ENCODE peak calls at places on chromosomes 5 and 9, in seven cellular contexts. M, U, F, P, I, R and W are unnamed samples.

GRCh38 chr5:90287031-90287430 is 122.5 kb downstream of the CETN3 start:
- DNase-seq in M (no peak), U (no peak), F (no peak), P (no peak), I (no peak), R (no peak), W (no peak)

GRCh38 chr9:99778308-99778707 is 43.4 kb upstream of the NR4A3 start:
- DNase-seq in M (peak), U (no peak), F (no peak), P (no peak), I (no peak), R (no peak), W (no peak)

GRCh38 chr9:125794708-125795107 is 47.5 kb downstream of the PBX3 start:
- DNase-seq in M (no peak), U (no peak), F (no peak), P (no peak), I (no peak), R (no peak), W (no peak)

GRCh38 chr5:132272341-132273210 is 15.1 kb downstream of the PDLIM4 start:
- DNase-seq in M (peak), U (peak), F (peak), P (no peak), I (peak), R (peak), W (peak)

GRCh38 chr9:88966894-88967676 is 24.2 kb upstream of the S1PR3 start:
- DNase-seq in M (no peak), U (no peak), F (no peak), P (no peak), I (no peak), R (no peak), W (no peak)

GRCh38 chr5:166961028-166961427 is 1330.4 kb upstream of the WWC1 start:
- DNase-seq in M (no peak), U (no peak), F (no peak), P (no peak), I (no peak), R (peak), W (no peak)

GRCh38 chr9:111974092-111974681 is 77.6 kb downstream of the UGCG start:
- DNase-seq in M (peak), U (no peak), F (no peak), P (no peak), I (peak), R (no peak), W (no peak)

GRCh38 chr9:84271887-84272556 is 68.5 kb downstream of the SLC28A3 start:
- DNase-seq in M (peak), U (no peak), F (no peak), P (no peak), I (no peak), R (no peak), W (no peak)

GRCh38 chr5:85108471-85108870 is 723.8 kb upstream of the EDIL3 start:
- DNase-seq in M (no peak), U (no peak), F (no peak), P (no peak), I (no peak), R (no peak), W (no peak)

GRCh38 chr5:136364307-136364706 is 1.0 kb downstream of the TRPC7 start:
- DNase-seq in M (no peak), U (no peak), F (no peak), P (no peak), I (no peak), R (peak), W (no peak)

GRCh38 chr5:138604176-138604785 is 29.1 kb upstream of the HSPA9 start:
- DNase-seq in M (no peak), U (no peak), F (no peak), P (no peak), I (no peak), R (no peak), W (no peak)

GRCh38 chr9:129021091-129021490 is 7.0 kb downstream of the SH3GLB2 start:
- DNase-seq in M (no peak), U (peak), F (no peak), P (no peak), I (peak), R (peak), W (peak)

GRCh38 chr9:127493592-127494303 is 42.4 kb downstream of the LRSAM1 start:
- DNase-seq in M (no peak), U (no peak), F (no peak), P (no peak), I (no peak), R (no peak), W (no peak)

GRCh38 chr9:127496974-127497373 is 45.7 kb downstream of the LRSAM1 start:
- DNase-seq in M (no peak), U (no peak), F (no peak), P (no peak), I (no peak), R (no peak), W (no peak)

GRCh38 chr9:127494304-127494702 is 43.0 kb downstream of the LRSAM1 start:
- DNase-seq in M (no peak), U (no peak), F (no peak), P (no peak), I (no peak), R (no peak), W (no peak)

GRCh38 chr9:127497656-127498290 is 46.5 kb downstream of the LRSAM1 start:
- DNase-seq in M (no peak), U (no peak), F (no peak), P (no peak), I (no peak), R (no peak), W (no peak)

GRCh38 chr9:127495884-127496555 is 44.7 kb downstream of the LRSAM1 start:
- DNase-seq in M (no peak), U (no peak), F (no peak), P (no peak), I (no peak), R (no peak), W (no peak)
- TF ChIP-seq CTCF in M (no peak), U (no peak), F (no peak), P (no peak), I (no peak), R (no peak), W (no peak)

GRCh38 chr5:143217065-143217803 is 186.3 kb downstream of the NR3C1 start:
- DNase-seq in M (peak), U (no peak), F (no peak), P (no peak), I (no peak), R (no peak), W (no peak)
- TF ChIP-seq CTCF in M (peak), U (no peak), F (no peak), P (no peak), I (no peak), R (no peak), W (no peak)

GRCh38 chr5:153018121-153018520 is 472.3 kb upstream of the GRIA1 start:
- DNase-seq in M (no peak), U (no peak), F (no peak), P (no peak), I (no peak), R (no peak), W (no peak)

DNA sequence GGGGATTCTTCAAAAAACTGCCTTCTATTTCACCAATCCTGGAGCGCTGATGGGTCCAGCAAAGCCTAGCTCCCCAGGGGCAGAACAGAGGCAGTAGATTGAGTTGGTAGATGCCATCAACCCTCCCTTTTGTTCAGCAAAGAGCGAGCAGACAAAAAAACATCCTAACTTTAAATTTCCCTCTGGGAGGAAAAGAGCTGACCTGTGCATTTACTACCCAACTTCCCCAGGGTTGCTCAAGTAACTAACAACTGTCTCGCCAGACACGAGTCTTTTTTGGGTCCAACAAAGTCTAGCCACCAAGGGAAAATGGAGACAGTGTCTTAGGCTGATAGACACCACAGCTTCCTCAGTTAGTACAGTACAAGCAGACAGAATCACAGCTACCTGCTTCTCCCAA is 476.3 kb upstream of the GRIA1 start:
- DNase-seq in M (no peak), U (no peak), F (no peak), P (no peak), I (no peak), R (no peak), W (no peak)
- TF ChIP-seq CTCF in M (no peak), U (no peak), F (no peak), P (no peak), I (no peak), R (no peak), W (no peak)

DNA sequence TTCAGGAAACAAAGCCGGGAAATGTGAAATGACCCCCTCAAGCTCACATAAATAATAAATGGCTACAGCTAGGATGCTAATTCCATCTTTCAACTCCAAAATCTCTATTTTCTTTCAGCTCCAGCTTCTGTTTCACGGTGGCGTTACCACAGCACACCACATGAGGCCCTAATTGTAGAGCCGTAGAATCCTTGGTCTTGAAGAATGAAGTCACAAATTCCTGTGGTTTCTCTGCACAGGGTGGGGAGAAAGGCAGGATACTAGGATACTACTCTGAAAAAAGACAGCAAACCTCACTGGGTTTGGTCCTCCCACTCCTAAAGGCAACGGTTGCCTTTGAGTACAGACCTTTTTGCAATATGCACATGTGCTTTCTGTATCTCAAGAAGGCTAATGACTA is 13.9 kb upstream of the RARS1 start:
- DNase-seq in M (peak), U (no peak), F (no peak), P (no peak), I (no peak), R (no peak), W (no peak)
- TF ChIP-seq CTCF in M (peak), U (no peak), F (no peak), P (no peak), I (no peak), R (no peak), W (no peak)

DNA sequence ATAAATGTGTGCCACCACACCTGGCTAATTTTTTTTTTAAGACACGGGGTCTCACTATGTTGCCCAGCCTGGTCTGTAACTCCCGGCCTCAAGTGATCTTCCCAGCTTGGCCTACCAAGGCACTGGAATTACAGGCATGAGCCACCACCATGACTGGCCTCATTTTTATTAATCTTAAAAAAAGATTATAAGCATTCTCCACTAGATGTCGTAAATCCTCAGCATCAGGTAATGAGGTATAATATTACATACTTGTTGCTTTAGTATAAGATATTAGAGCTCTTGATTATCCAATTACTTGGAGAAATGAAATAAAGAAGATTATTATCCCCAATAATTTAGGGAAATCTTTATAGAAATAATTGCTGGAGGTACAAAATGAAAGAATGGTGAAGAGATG is 78.3 kb upstream of the HTR1A start:
- DNase-seq in M (no peak), U (no peak), F (no peak), P (no peak), I (no peak), R (no peak), W (no peak)
- TF ChIP-seq CTCF in M (no peak), U (no peak), F (no peak), P (no peak), I (no peak), R (peak), W (no peak)

DNA sequence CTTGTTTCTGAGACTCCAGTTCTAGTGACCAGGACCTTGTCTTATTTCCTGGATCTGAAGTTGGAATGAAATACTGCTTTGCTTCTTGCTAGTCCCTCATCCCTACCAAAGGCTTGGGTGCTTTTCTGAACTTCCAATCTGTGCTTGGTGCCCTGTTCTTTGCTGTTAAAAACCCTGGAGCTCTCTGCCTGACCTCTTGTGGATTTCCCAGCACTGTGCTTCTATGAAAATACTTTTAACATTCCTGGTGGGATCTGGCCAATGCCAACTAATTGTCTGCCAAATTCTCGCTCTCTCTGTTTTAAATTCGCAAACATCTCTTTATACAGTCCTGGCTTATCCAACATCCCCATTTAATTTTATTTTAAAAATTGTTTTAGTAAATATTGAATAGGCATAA is 26.7 kb upstream of the CSNK1G3 start:
- DNase-seq in M (no peak), U (no peak), F (no peak), P (no peak), I (no peak), R (no peak), W (no peak)
- TF ChIP-seq CTCF in M (no peak), U (no peak), F (no peak), P (no peak), I (no peak), R (no peak), W (no peak)

GRCh38 chr5:181189962-181190710 is 14.9 kb downstream of the TRIM7 start:
- DNase-seq in M (no peak), U (peak), F (peak), P (no peak), I (peak), R (no peak), W (no peak)

GRCh38 chr5:181189363-181189961 is 15.5 kb downstream of the TRIM7 start:
- DNase-seq in M (peak), U (peak), F (no peak), P (no peak), I (no peak), R (peak), W (peak)

GRCh38 chr5:181192337-181193046 is 12.5 kb downstream of the TRIM7 start:
- DNase-seq in M (no peak), U (no peak), F (no peak), P (no peak), I (no peak), R (no peak), W (no peak)

GRCh38 chr5:181191526-181192336 is 13.3 kb downstream of the TRIM7 start:
- DNase-seq in M (peak), U (peak), F (peak), P (no peak), I (peak), R (peak), W (peak)

GRCh38 chr5:181190711-181191525 is 14.1 kb downstream of the TRIM7 start:
- DNase-seq in M (peak), U (peak), F (peak), P (no peak), I (peak), R (peak), W (peak)
- TF ChIP-seq CTCF in M (peak), U (peak), F (no peak), P (no peak), I (no peak), R (peak), W (peak)

GRCh38 chr9:15229475-15229874 is 77.5 kb downstream of the TTC39B start:
- DNase-seq in M (no peak), U (no peak), F (no peak), P (no peak), I (no peak), R (no peak), W (no peak)
- TF ChIP-seq CTCF in M (no peak), U (no peak), F (no peak), P (no peak), I (no peak), R (no peak), W (no peak)

GRCh38 chr9:90547896-90548295 is 94.7 kb downstream of the DIRAS2 start:
- DNase-seq in M (no peak), U (no peak), F (no peak), P (no peak), I (no peak), R (no peak), W (no peak)
- TF ChIP-seq CTCF in M (peak), U (no peak), F (no peak), P (no peak), I (no peak), R (peak), W (no peak)

GRCh38 chr5:94025788-94026473 is 284.5 kb upstream of the POU5F2 start:
- DNase-seq in M (no peak), U (peak), F (no peak), P (no peak), I (no peak), R (no peak), W (no peak)
- TF ChIP-seq CTCF in M (no peak), U (no peak), F (no peak), P (no peak), I (no peak), R (no peak), W (peak)